ENCODE peak calls at places on chromosomes 3 and 15, in ten cellular contexts. B, F, V, Q, R, I, Z, N, P and X are unnamed samples.

GRCh38 chr3:58534592-58535494 is 2.1 kb downstream of the ACOX2 start:
- DNase-seq in B (no peak), F (no peak), V (no peak), Q (no peak), R (no peak), I (no peak), Z (no peak), N (no peak), P (no peak), X (no peak)

GRCh38 chr3:106428565-106428994 is 559.8 kb upstream of the CBLB start:
- DNase-seq in B (no peak), F (no peak), V (peak; percentile 94), Q (no peak), R (peak; percentile 63), I (no peak), Z (peak; percentile 15), N (no peak), P (no peak), X (no peak)

GRCh38 chr15:81279621-81280051 is 44.3 kb downstream of the STARD5 start:
- DNase-seq in B (no peak), F (no peak), V (no peak), Q (no peak), R (no peak), I (no peak), Z (no peak), N (no peak), P (no peak), X (no peak)

GRCh38 chr15:85329561-85330421 is 50.6 kb upstream of the AKAP13 start:
- DNase-seq in B (no peak), F (peak; percentile 7), V (no peak), Q (no peak), R (peak; percentile 25), I (peak; percentile 33), Z (peak; percentile 40), N (no peak), P (no peak), X (no peak)

GRCh38 chr15:90358124-90359033 is 6.3 kb downstream of the ZNF774 start:
- DNase-seq in B (no peak), F (no peak), V (no peak), Q (no peak), R (no peak), I (no peak), Z (no peak), N (no peak), P (no peak), X (no peak)

GRCh38 chr15:98177950-98178848 is 217.7 kb downstream of the ARRDC4 start:
- DNase-seq in B (peak; percentile 13), F (peak; percentile 52), V (peak; percentile 25), Q (peak; percentile 49), R (peak; percentile 45), I (no peak), Z (peak; percentile 11), N (peak; percentile 33), P (peak; percentile 65), X (no peak)

GRCh38 chr15:37873336-37873735 is 61.1 kb upstream of the TMCO5A start:
- DNase-seq in B (no peak), F (no peak), V (no peak), Q (no peak), R (no peak), I (no peak), Z (no peak), N (no peak), P (no peak), X (no peak)

GRCh38 chr15:43225201-43225949 is 4.6 kb upstream of the EPB42 start:
- DNase-seq in B (peak; percentile 22), F (peak; percentile 39), V (no peak), Q (peak; percentile 40), R (peak; percentile 55), I (peak; percentile 47), Z (peak; percentile 26), N (no peak), P (peak; percentile 71), X (no peak)

GRCh38 chr15:68285243-68285980 is 7.9 kb downstream of the FEM1B start:
- DNase-seq in B (no peak), F (no peak), V (no peak), Q (no peak), R (no peak), I (no peak), Z (no peak), N (no peak), P (no peak), X (no peak)

GRCh38 chr3:160486459-160486869 is 36.9 kb upstream of the TRIM59 start:
- DNase-seq in B (peak; percentile 29), F (peak; percentile 53), V (peak; percentile 36), Q (no peak), R (peak; percentile 10), I (no peak), Z (no peak), N (no peak), P (no peak), X (no peak)

GRCh38 chr3:68234118-68234780 is 579.8 kb upstream of the SUCLG2 start:
- DNase-seq in B (no peak), F (no peak), V (no peak), Q (no peak), R (no peak), I (no peak), Z (no peak), N (no peak), P (no peak), X (no peak)

GRCh38 chr15:31156808-31157207 is 55.3 kb upstream of the TRPM1 start:
- DNase-seq in B (no peak), F (no peak), V (no peak), Q (no peak), R (no peak), I (no peak), Z (no peak), N (no peak), P (no peak), X (no peak)

GRCh38 chr15:66359740-66360139 is 3.3 kb upstream of the TIPIN start:
- DNase-seq in B (no peak), F (no peak), V (no peak), Q (no peak), R (no peak), I (no peak), Z (no peak), N (no peak), P (no peak), X (peak; percentile 23)

GRCh38 chr15:67199881-67200763 is 54.3 kb downstream of the AAGAB start:
- DNase-seq in B (no peak), F (no peak), V (peak; percentile 90), Q (no peak), R (no peak), I (no peak), Z (no peak), N (no peak), P (no peak), X (no peak)

GRCh38 chr3:194806991-194807685 is 121.5 kb downstream of the FAM43A start:
- DNase-seq in B (no peak), F (no peak), V (peak; percentile 16), Q (no peak), R (no peak), I (no peak), Z (no peak), N (no peak), P (no peak), X (no peak)

GRCh38 chr15:74781673-74782595 is at the start of gene CSK:
- DNase-seq in B (peak; percentile 35), F (peak; percentile 54), V (no peak), Q (peak; percentile 75), R (peak; percentile 89), I (peak; percentile 78), Z (peak; percentile 89), N (peak; percentile 69), P (peak; percentile 92), X (peak; percentile 71)

GRCh38 chr15:74845208-74845568 is 2.2 kb upstream of the ULK3 start:
- DNase-seq in B (no peak), F (no peak), V (no peak), Q (no peak), R (peak; percentile 70), I (no peak), Z (peak; percentile 53), N (no peak), P (no peak), X (no peak)

GRCh38 chr3:191051037-191051436 is 148.0 kb upstream of the OSTN start:
- DNase-seq in B (peak; percentile 9), F (peak; percentile 19), V (no peak), Q (no peak), R (no peak), I (no peak), Z (no peak), N (no peak), P (peak; percentile 12), X (no peak)

GRCh38 chr15:45869034-45869668 is 234.3 kb downstream of the SQOR start:
- DNase-seq in B (no peak), F (no peak), V (no peak), Q (no peak), R (no peak), I (no peak), Z (no peak), N (no peak), P (no peak), X (no peak)

GRCh38 chr3:179323197-179323901 is 518 bp downstream of the ZNF639 start:
- DNase-seq in B (peak; percentile 67), F (peak; percentile 61), V (no peak), Q (peak; percentile 61), R (peak; percentile 66), I (peak; percentile 49), Z (peak; percentile 64), N (peak; percentile 35), P (peak; percentile 36), X (peak; percentile 30)

GRCh38 chr15:60945196-60945595 is 283.9 kb downstream of the RORA start:
- DNase-seq in B (peak; percentile 60), F (no peak), V (no peak), Q (peak; percentile 88), R (no peak), I (no peak), Z (no peak), N (no peak), P (no peak), X (peak; percentile 43)

GRCh38 chr3:25817638-25818037 is 27.7 kb downstream of the OXSM start:
- DNase-seq in B (no peak), F (no peak), V (no peak), Q (no peak), R (no peak), I (no peak), Z (no peak), N (no peak), P (no peak), X (no peak)

GRCh38 chr15:60392601-60392985 is 5.2 kb downstream of the ANXA2 start:
- DNase-seq in B (no peak), F (no peak), V (no peak), Q (no peak), R (peak; percentile 61), I (no peak), Z (peak; percentile 20), N (no peak), P (no peak), X (no peak)

GRCh38 chr3:143975549-143976152 is 4.0 kb downstream of the DIPK2A start:
- DNase-seq in B (no peak), F (peak; percentile 3), V (no peak), Q (no peak), R (peak; percentile 4), I (no peak), Z (no peak), N (no peak), P (no peak), X (no peak)

GRCh38 chr3:87260270-87260669 is 16.1 kb downstream of the POU1F1 start:
- DNase-seq in B (peak; percentile 6), F (peak; percentile 8), V (peak; percentile 3), Q (peak; percentile 54), R (peak; percentile 44), I (no peak), Z (peak; percentile 17), N (peak; percentile 23), P (peak; percentile 12), X (no peak)

GRCh38 chr3:138332472-138333073 is 2.9 kb upstream of the NME9 start:
- DNase-seq in B (peak; percentile 14), F (peak; percentile 57), V (no peak), Q (no peak), R (no peak), I (no peak), Z (no peak), N (no peak), P (no peak), X (no peak)

GRCh38 chr3:29410200-29410599 is 129.3 kb downstream of the RBMS3 start:
- DNase-seq in B (no peak), F (peak; percentile 93), V (no peak), Q (no peak), R (no peak), I (no peak), Z (no peak), N (no peak), P (no peak), X (no peak)

GRCh38 chr15:99385865-99386264 is 134.6 kb downstream of the LRRC28 start:
- DNase-seq in B (no peak), F (no peak), V (no peak), Q (no peak), R (no peak), I (no peak), Z (no peak), N (no peak), P (peak; percentile 54), X (no peak)